ENCODE peak calls at places on chromosomes 16 and 17, in seven cellular contexts. R is endothelial cell, D is mesendoderm, S is thoracic aorta, I is NCI-H2171 treated with DMSO at 0.1 percent for 48 hours, C is renal cortical epithelial cell, F is amniotic stem cell. U is an unnamed sample.

GRCh38 chr17:77696720-77697460 is 261.6 kb upstream of the TNRC6C start:
- DNase-seq in S (no peak), I (no peak), R (no peak), D (peak), F (no peak), C (no peak), U (no peak)

GRCh38 chr17:57186231-57187019 is 69.9 kb upstream of the MSI2 start:
- DNase-seq in C (no peak), I (peak), D (no peak), F (no peak), S (no peak), R (no peak), U (no peak)

GRCh38 chr16:84423416-84423837 is 55.1 kb downstream of the ATP2C2 start:
- DNase-seq in F (no peak), R (no peak), D (peak), S (no peak), C (peak), I (peak), U (peak)

GRCh38 chr17:77332981-77333685 is 192.4 kb downstream of the SEC14L1 start:
- DNase-seq in R (no peak), S (no peak), I (no peak), D (no peak), C (peak), F (peak), U (peak)

GRCh38 chr17:47802341-47803022 is 19.1 kb downstream of the OSBPL7 start:
- DNase-seq in D (peak), F (peak), C (peak), S (no peak), I (peak), R (peak), U (peak)

GRCh38 chr16:74923766-74924460 is 61.0 kb downstream of the WDR59 start:
- DNase-seq in I (no peak), R (no peak), F (no peak), S (no peak), D (no peak), C (no peak), U (no peak)

GRCh38 chr17:61403846-61404701 is 4.4 kb downstream of the TBX2 start:
- DNase-seq in R (no peak), D (no peak), C (no peak), F (no peak), I (peak), S (no peak), U (no peak)

GRCh38 chr17:79159471-79159870 is 84.8 kb downstream of the ENGASE start:
- DNase-seq in D (no peak), S (no peak), C (no peak), I (no peak), R (no peak), F (no peak), U (no peak)

GRCh38 chr17:61759362-61759761 is 104.0 kb downstream of the BRIP1 start:
- DNase-seq in S (no peak), C (no peak), F (no peak), D (no peak), R (no peak), I (no peak), U (no peak)

GRCh38 chr17:18315498-18316360 is 636 bp downstream of the SMCR8 start:
- DNase-seq in C (no peak), S (no peak), F (no peak), R (no peak), D (no peak), I (no peak), U (no peak)

GRCh38 chr16:87681990-87682570 is 79.8 kb downstream of the JPH3 start:
- DNase-seq in R (no peak), C (no peak), I (no peak), D (peak), S (no peak), F (peak), U (peak)

GRCh38 chr17:30363715-30364202 is 15.0 kb upstream of the CPD start:
- DNase-seq in C (peak), R (no peak), D (no peak), I (no peak), F (no peak), S (no peak), U (peak)

GRCh38 chr17:17303010-17303846 is at the start of gene NT5M:
- DNase-seq in D (peak), C (peak), F (peak), S (peak), R (peak), I (peak), U (peak)

GRCh38 chr16:47359478-47359877 is 101.4 kb downstream of the ITFG1 start:
- DNase-seq in C (no peak), F (no peak), R (no peak), D (no peak), I (no peak), S (no peak), U (no peak)

GRCh38 chr16:73546351-73546845 is 498.5 kb upstream of the ZFHX3 start:
- DNase-seq in C (no peak), S (no peak), R (no peak), F (no peak), I (peak), D (peak), U (no peak)

GRCh38 chr17:65079489-65079900 is 23.0 kb upstream of the GNA13 start:
- DNase-seq in S (no peak), R (no peak), F (no peak), D (peak), I (no peak), C (no peak), U (no peak)

GRCh38 chr16:66662445-66663194 is 33.9 kb downstream of the CMTM4 start:
- DNase-seq in R (no peak), F (no peak), I (peak), S (no peak), D (peak), C (peak), U (peak)

GRCh38 chr17:8192070-8192815 is 2.3 kb upstream of the BORCS6 start:
- DNase-seq in C (peak), S (peak), F (no peak), I (peak), R (peak), D (peak), U (peak)

GRCh38 chr17:386145-386876 is 33.7 kb upstream of the RPH3AL start:
- DNase-seq in C (no peak), D (peak), F (no peak), R (peak), S (no peak), I (peak), U (peak)

GRCh38 chr16:72500545-72500944 is 328.6 kb upstream of the PMFBP1 start:
- DNase-seq in I (no peak), R (no peak), F (no peak), C (no peak), D (no peak), S (no peak), U (no peak)

GRCh38 chr16:71406724-71407123 is 35.1 kb downstream of the TLE7 start:
- DNase-seq in R (no peak), I (no peak), S (no peak), C (no peak), D (no peak), F (no peak), U (no peak)

GRCh38 chr16:10150906-10151305 is 31.3 kb downstream of the GRIN2A start:
- DNase-seq in S (no peak), I (no peak), R (no peak), D (peak), F (no peak), C (no peak), U (no peak)

GRCh38 chr17:18262641-18263040 is 2.2 kb downstream of the MIEF2 start:
- DNase-seq in F (no peak), C (no peak), I (no peak), D (no peak), R (no peak), S (no peak), U (no peak)

GRCh38 chr16:4679156-4679853 is 14.1 kb upstream of the NUDT16L1 start:
- DNase-seq in I (peak), R (no peak), D (no peak), S (no peak), C (no peak), F (no peak), U (no peak)

GRCh38 chr17:64507418-64507766 is 615 bp downstream of the CEP95 start:
- DNase-seq in F (peak), S (no peak), I (peak), R (peak), D (peak), C (peak), U (peak)

GRCh38 chr16:3431779-3432219 is 11.5 kb downstream of the ZNF597 start:
- DNase-seq in R (no peak), I (peak), S (no peak), F (no peak), D (no peak), C (peak), U (no peak)

GRCh38 chr16:79721186-79721745 is 120.7 kb upstream of the MAF start:
- DNase-seq in R (no peak), C (peak), D (no peak), S (no peak), F (no peak), I (no peak), U (no peak)

GRCh38 chr16:67395458-67396158 is 2.3 kb upstream of the TPPP3 start:
- DNase-seq in S (no peak), C (no peak), D (no peak), R (no peak), F (no peak), I (peak), U (no peak)

GRCh38 chr16:30958164-30959083 is 870 bp downstream of the SETD1A start:
- DNase-seq in D (peak), R (peak), C (peak), F (no peak), S (no peak), I (peak), U (peak)

GRCh38 chr16:86975445-86975844 is 341.7 kb downstream of the C16orf95 start:
- DNase-seq in D (peak), S (peak), I (peak), R (peak), F (no peak), C (peak), U (peak)

GRCh38 chr17:83053779-83054451 is 25.5 kb upstream of the METRNL start:
- DNase-seq in S (no peak), D (no peak), C (no peak), I (no peak), R (no peak), F (no peak), U (no peak)

GRCh38 chr17:9905902-9906301 is 831 bp upstream of the RCVRN start:
- DNase-seq in S (no peak), I (no peak), C (no peak), D (peak), F (no peak), R (peak), U (no peak)